ENCODE peak calls at places on chromosomes 12 and 14, in six cellular contexts. I is transverse colon, W is HepG2, C is K562, B is suprapubic skin, F is right lobe of liver. D is an unnamed sample.
A peak's percentile ranks its signal among the peaks of the same experiment; 100 is the strongest.

GRCh38 chr12:109336593-109336992 is 11.1 kb upstream of the MYO1H start:
- DNase-seq in B (no peak), I (no peak), C (no peak), F (no peak), W (no peak), D (no peak)

GRCh38 chr14:53151867-53152626 is 1.1 kb downstream of the DDHD1 start:
- DNase-seq in B (peak; percentile 78), F (peak; percentile 72), C (peak; percentile 28), W (peak; percentile 29), I (peak; percentile 61), D (peak; percentile 43)

GRCh38 chr14:91377700-91378652 is 39.6 kb downstream of the CCDC88C start:
- DNase-seq in F (no peak), W (no peak), B (no peak), C (no peak), I (peak; percentile 52), D (peak; percentile 56)

GRCh38 chr12:9244894-9245293 is 36.7 kb upstream of the PZP start:
- DNase-seq in F (peak; percentile 76), B (no peak), I (no peak), W (peak; percentile 1), C (no peak), D (no peak)

GRCh38 chr12:1083888-1084262 is 92.9 kb downstream of the ERC1 start:
- DNase-seq in I (no peak), B (no peak), F (no peak), C (no peak), W (peak; percentile 28), D (no peak)

GRCh38 chr12:25376392-25376791 is 125.7 kb upstream of the KRAS start:
- DNase-seq in F (no peak), B (no peak), I (no peak), C (no peak), W (no peak), D (no peak)

GRCh38 chr12:111685811-111686573 is at the start of the genes ACAD10 and BRAP:
- DNase-seq in B (peak; percentile 94), W (peak; percentile 89), F (peak; percentile 92), C (peak; percentile 97), I (peak; percentile 97), D (peak; percentile 95)

GRCh38 chr14:70716958-70717357 is 75.2 kb downstream of the TTC9 start:
- DNase-seq in W (no peak), I (no peak), F (no peak), C (peak; percentile 8), B (no peak), D (no peak)

GRCh38 chr14:50318031-50318626 is 6.0 kb downstream of the DMAC2L start:
- DNase-seq in C (no peak), W (peak; percentile 27), B (no peak), F (no peak), I (no peak), D (no peak)

GRCh38 chr12:128747441-128747840 is 76.3 kb downstream of the SLC15A4 start:
- DNase-seq in C (no peak), I (no peak), F (no peak), B (no peak), W (no peak), D (no peak)

GRCh38 chr14:69643430-69644200 is 32.2 kb downstream of the SUSD6 start:
- DNase-seq in F (peak; percentile 72), I (peak; percentile 86), W (peak; percentile 89), B (no peak), C (no peak), D (peak; percentile 68)

GRCh38 chr14:105999361-106000028 is 473.1 kb downstream of the TMEM121 start:
- DNase-seq in I (peak; percentile 70), W (peak; percentile 50), C (peak; percentile 23), F (peak; percentile 70), B (no peak), D (peak; percentile 60)

GRCh38 chr12:8992086-8992409 is 2.7 kb downstream of the KLRG1 start:
- DNase-seq in I (no peak), F (no peak), B (no peak), C (no peak), W (no peak), D (no peak)

GRCh38 chr12:101459642-101460346 is 15.3 kb upstream of the SPIC start:
- DNase-seq in B (peak; percentile 67), F (no peak), I (peak; percentile 69), W (peak; percentile 74), C (no peak), D (no peak)

GRCh38 chr14:64604001-64604400 is 54.2 kb downstream of the PPP1R36 start:
- DNase-seq in W (no peak), F (no peak), I (no peak), B (no peak), C (no peak), D (no peak)

GRCh38 chr14:91249841-91250616 is 5.5 kb upstream of the GPR68 start:
- DNase-seq in F (no peak), I (peak; percentile 46), W (peak; percentile 41), C (peak; percentile 71), B (no peak), D (no peak)

GRCh38 chr14:24167527-24168114 is 4.3 kb upstream of the REC8 start:
- DNase-seq in W (no peak), C (no peak), F (no peak), I (no peak), B (no peak), D (no peak)

GRCh38 chr12:81542065-81542464 is 217.1 kb downstream of the PPFIA2 start:
- DNase-seq in I (no peak), F (no peak), B (no peak), W (no peak), C (no peak), D (no peak)

GRCh38 chr12:7542813-7543212 is 39.2 kb upstream of the CD163 start:
- DNase-seq in W (no peak), B (no peak), C (no peak), I (no peak), F (no peak), D (no peak)

GRCh38 chr12:57435288-57435687 is 704 bp downstream of the INHBC start:
- DNase-seq in W (no peak), B (peak; percentile 32), F (peak; percentile 45), I (no peak), C (no peak), D (no peak)

GRCh38 chr12:51525518-51525917 is 65.5 kb upstream of the SCN8A start:
- DNase-seq in I (no peak), W (no peak), C (no peak), F (no peak), B (no peak), D (no peak)

GRCh38 chr12:44571031-44571550 is 305.0 kb downstream of the NELL2 start:
- DNase-seq in C (no peak), F (no peak), I (no peak), B (no peak), W (no peak), D (no peak)

GRCh38 chr12:120847392-120848157 is 56.6 kb downstream of the SPPL3 start:
- DNase-seq in I (peak; percentile 18), C (no peak), F (no peak), B (no peak), W (no peak), D (no peak)

GRCh38 chr12:26633591-26634210 is 199.3 kb downstream of the ITPR2 start:
- DNase-seq in B (no peak), I (no peak), W (peak; percentile 47), C (no peak), F (no peak), D (no peak)

GRCh38 chr12:121165316-121165715 is 32.6 kb downstream of the P2RX7 start:
- DNase-seq in W (no peak), F (no peak), B (no peak), C (no peak), I (no peak), D (no peak)

GRCh38 chr12:49903700-49904423 is at the start of gene FAIM2:
- DNase-seq in W (no peak), F (no peak), C (peak; percentile 73), I (peak; percentile 24), B (no peak), D (peak; percentile 62)
- TF ChIP-seq POLR2A in W (no peak), F (no peak), C (no peak), I (no peak), B (no peak), D (no peak)

DNA sequence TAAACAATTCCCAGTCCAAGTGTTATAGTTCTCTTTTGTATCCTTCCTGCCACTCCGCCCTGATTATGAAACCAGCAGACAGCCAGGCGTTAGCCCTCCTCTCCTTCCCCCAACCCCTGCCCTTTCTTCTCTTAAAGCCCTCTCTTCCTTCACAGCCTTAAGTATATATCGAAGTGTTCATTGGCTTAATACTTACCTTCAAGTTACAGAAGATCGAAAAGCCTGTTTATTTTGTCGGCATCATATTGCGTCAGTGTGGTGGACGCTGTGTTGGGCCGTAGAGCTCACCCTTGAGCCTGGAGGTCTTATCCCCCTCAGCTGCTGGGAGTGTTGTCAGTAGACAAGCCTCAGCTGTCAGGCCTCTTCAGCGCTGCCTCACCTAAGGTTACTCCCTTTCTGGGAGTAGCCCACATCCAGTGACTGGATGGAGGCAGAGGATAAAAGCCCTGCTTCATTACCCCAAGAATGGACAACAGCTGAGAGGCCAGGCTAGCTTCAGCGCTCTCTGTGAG is 36.2 kb downstream of the CMAS start:
- DNase-seq in C (peak; percentile 19), F (no peak), I (no peak), B (no peak), W (peak; percentile 12), D (no peak)
- H3K27ac ChIP-seq in C (peak overlapping the region; percentile 87), F (no peak overlapping the region), I (no peak overlapping the region), B (no peak overlapping the region), W (no peak overlapping the region), D (no peak overlapping the region)

GRCh38 chr12:95481072-95481471 is 7.1 kb downstream of the METAP2 start:
- DNase-seq in I (no peak), W (no peak), B (no peak), F (no peak), C (no peak), D (no peak)
- H3K36me3 ChIP-seq in I (no peaks in the 10 kb centered on the region), W (peaks cover 68% of the 10 kb centered on the region), B (peaks cover 37% of the 10 kb centered on the region), F (peaks cover 12% of the 10 kb centered on the region), C (peaks cover 94% of the 10 kb centered on the region), D (peaks cover 72% of the 10 kb centered on the region)

GRCh38 chr14:20682435-20683124 is 1.8 kb upstream of the RNASE4 start:
- DNase-seq in W (peak; percentile 94), F (peak; percentile 88), I (peak; percentile 88), C (peak; percentile 37), B (peak; percentile 95), D (peak; percentile 95)
- TF ChIP-seq POLR2A in W (peak; percentile 84), F (peak; percentile 96), I (peak; percentile 95), C (peak; percentile 50), B (peak; percentile 68), D (peak; percentile 8)